ENCODE peak calls at places on chromosomes 11 and 22, in ten cellular contexts. J is pancreas, U is H1, F is esophagus squamous epithelium, Z is colonic mucosa, C is adrenal gland, T is cardiac muscle cell, H is mesenchymal stem cell, E is GM12878, X is tibial nerve. R is an unnamed sample. For H3K27me3, the result is how much of the 10 kb centered on the place peaks cover.

GRCh38 chr11:57379732-57380131 is 1.2 kb downstream of the PRG3 start:
- DNase-seq in J (no peak), U (peak), F (no peak), Z (no peak), C (peak), T (peak), H (peak), E (no peak), X (no peak), R (peak)

GRCh38 chr11:96342131-96342970 is 644 bp downstream of the MAML2 start:
- DNase-seq in J (no peak), U (no peak), F (no peak), Z (no peak), C (no peak), T (no peak), H (no peak), E (no peak), X (no peak), R (no peak)

GRCh38 chr11:2576116-2576515 is 123.7 kb downstream of the KCNQ1OT1 start:
- DNase-seq in J (no peak), U (no peak), F (no peak), Z (no peak), C (peak), T (no peak), H (no peak), E (no peak), X (peak), R (peak)

GRCh38 chr11:27392715-27393114 is 29.7 kb upstream of the CCDC34 start:
- DNase-seq in J (no peak), U (no peak), F (no peak), Z (no peak), C (peak), T (peak), H (peak), E (no peak), X (no peak), R (no peak)

GRCh38 chr11:124943731-124944130 is 7.9 kb upstream of the HEPACAM start:
- DNase-seq in J (no peak), U (no peak), F (no peak), Z (no peak), C (no peak), T (no peak), H (no peak), E (no peak), X (no peak), R (no peak)

GRCh38 chr11:89436071-89436470 is 55.1 kb downstream of the NOX4 start:
- DNase-seq in J (no peak), U (no peak), F (no peak), Z (no peak), C (no peak), T (peak), H (peak), E (no peak), X (no peak), R (peak)

GRCh38 chr11:134589155-134589554 is 177.1 kb upstream of the B3GAT1 start:
- DNase-seq in J (no peak), U (peak), F (no peak), Z (no peak), C (no peak), T (no peak), H (no peak), E (no peak), X (no peak), R (no peak)

GRCh38 chr11:232783-233565 is 3.2 kb downstream of the SIRT3 start:
- DNase-seq in J (peak), U (no peak), F (no peak), Z (no peak), C (no peak), T (no peak), H (no peak), E (no peak), X (no peak), R (peak)

GRCh38 chr11:123430736-123431356 is 777 bp downstream of the GRAMD1B start:
- DNase-seq in J (peak), U (peak), F (no peak), Z (peak), C (peak), T (peak), H (peak), E (no peak), X (peak), R (peak)

GRCh38 chr11:76592961-76593360 is 77.6 kb downstream of the LRRC32 start:
- DNase-seq in J (no peak), U (no peak), F (no peak), Z (peak), C (no peak), T (no peak), H (no peak), E (no peak), X (no peak), R (no peak)

GRCh38 chr11:120937501-120937900 is 86.4 kb upstream of the TBCEL start:
- DNase-seq in J (no peak), U (no peak), F (no peak), Z (no peak), C (no peak), T (no peak), H (no peak), E (no peak), X (no peak), R (no peak)

GRCh38 chr11:132072880-132073213 is 702.4 kb downstream of the NTM start:
- DNase-seq in J (no peak), U (no peak), F (no peak), Z (no peak), C (no peak), T (no peak), H (peak), E (no peak), X (no peak), R (no peak)

GRCh38 chr22:22673099-22673498 is 28.7 kb downstream of the GGTLC2 start:
- DNase-seq in J (peak), U (no peak), F (no peak), Z (no peak), C (no peak), T (no peak), H (no peak), E (no peak), X (no peak), R (no peak)

GRCh38 chr11:117016246-117016645 is 82.0 kb downstream of the SIK3 start:
- DNase-seq in J (no peak), U (no peak), F (no peak), Z (no peak), C (no peak), T (no peak), H (no peak), E (no peak), X (no peak), R (no peak)

GRCh38 chr11:44727373-44728084 is 767 bp downstream of the TSPAN18 start:
- DNase-seq in J (peak), U (peak), F (no peak), Z (peak), C (peak), T (peak), H (peak), E (no peak), X (peak), R (peak)

GRCh38 chr11:11263238-11264030 is 89.6 kb downstream of the CSNK2A3 start:
- DNase-seq in J (no peak), U (no peak), F (no peak), Z (no peak), C (no peak), T (no peak), H (peak), E (no peak), X (no peak), R (peak)

GRCh38 chr11:77966338-77966737 is 28.1 kb downstream of the INTS4 start:
- DNase-seq in J (no peak), U (no peak), F (no peak), Z (no peak), C (no peak), T (no peak), H (no peak), E (no peak), X (no peak), R (no peak)

GRCh38 chr22:43435851-43436535 is 24.2 kb downstream of the MPPED1 start:
- DNase-seq in J (peak), U (no peak), F (no peak), Z (no peak), C (no peak), T (no peak), H (no peak), E (no peak), X (no peak), R (no peak)
- H3K27me3 ChIP-seq in J (under half), U (under half), F (under half), Z (under half), C (under half), T (under half), H (under half), E (under half), X (under half), R (under half)

DNA sequence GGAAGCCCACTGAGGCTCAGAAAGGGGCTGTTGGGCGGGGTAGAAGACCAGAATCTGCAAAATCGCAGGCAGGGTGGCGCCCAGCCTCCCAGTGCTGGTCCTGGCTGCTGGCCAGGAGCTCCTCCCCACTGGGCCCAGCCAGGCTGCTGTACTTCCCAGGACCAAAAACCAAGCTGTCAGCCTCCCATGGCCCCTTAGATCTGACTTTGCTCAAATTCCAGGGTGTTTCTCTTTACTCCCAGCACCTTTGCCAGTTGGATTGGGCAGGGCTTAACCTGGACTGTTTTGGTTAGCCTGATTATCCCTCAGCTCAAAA is 44.2 kb upstream of the WEE1 start:
- DNase-seq in J (peak), U (no peak), F (no peak), Z (peak), C (peak), T (peak), H (no peak), E (no peak), X (no peak), R (peak)
- H3K27ac ChIP-seq in J (no peak), U (no peak), F (peak), Z (peak), C (peak), T (peak), H (no peak), E (no peak), X (peak), R (no peak)

GRCh38 chr22:25741692-25742626 is at the start of gene MYO18B:
- DNase-seq in J (peak), U (no peak), F (no peak), Z (no peak), C (no peak), T (peak), H (no peak), E (no peak), X (no peak), R (no peak)
- H3K4me3 ChIP-seq in J (no peak), U (no peak), F (peak), Z (no peak), C (no peak), T (peak), H (no peak), E (no peak), X (no peak), R (no peak)

GRCh38 chr11:75161506-75161905 is 10.6 kb downstream of the SLCO2B1 start:
- DNase-seq in J (no peak), U (no peak), F (no peak), Z (no peak), C (no peak), T (no peak), H (no peak), E (no peak), X (no peak), R (no peak)
- H3K27me3 ChIP-seq in J (under half), U (under half), F (under half), Z (under half), C (under half), T (under half), H (under half), E (under half), X (under half), R (under half)

GRCh38 chr11:46254135-46254491 is 23.3 kb upstream of the CREB3L1 start:
- DNase-seq in J (no peak), U (no peak), F (no peak), Z (peak), C (no peak), T (no peak), H (no peak), E (no peak), X (no peak), R (no peak)
- H3K27ac ChIP-seq in J (no peak), U (no peak), F (no peak), Z (peak), C (no peak), T (no peak), H (no peak), E (no peak), X (no peak), R (no peak)

GRCh38 chr22:48098936-48099245 is 1336.4 kb downstream of the TBC1D22A start:
- DNase-seq in J (no peak), U (no peak), F (no peak), Z (no peak), C (no peak), T (no peak), H (no peak), E (no peak), X (no peak), R (peak)
- H3K4me3 ChIP-seq in J (no peak), U (no peak), F (no peak), Z (no peak), C (no peak), T (no peak), H (no peak), E (peak), X (no peak), R (no peak)

GRCh38 chr22:36817429-36817783 is 571 bp upstream of the PVALB start:
- DNase-seq in J (no peak), U (no peak), F (no peak), Z (no peak), C (no peak), T (no peak), H (no peak), E (no peak), X (no peak), R (peak)
- H3K27me3 ChIP-seq in J (under half), U (half or more), F (under half), Z (under half), C (under half), T (half or more), H (half or more), E (under half), X (half or more), R (half or more)

GRCh38 chr22:26570126-26570525 is 19.8 kb downstream of the TPST2 start:
- DNase-seq in J (no peak), U (no peak), F (no peak), Z (peak), C (no peak), T (no peak), H (no peak), E (no peak), X (no peak), R (no peak)
- H3K27ac ChIP-seq in J (no peak), U (peak), F (no peak), Z (no peak), C (no peak), T (no peak), H (no peak), E (no peak), X (no peak), R (no peak)

GRCh38 chr22:32204211-32204855 is 540 bp downstream of the RFPL2 start:
- DNase-seq in J (no peak), U (peak), F (no peak), Z (no peak), C (no peak), T (peak), H (no peak), E (no peak), X (no peak), R (peak)

GRCh38 chr22:32202539-32203180 is 2.2 kb downstream of the RFPL2 start:
- DNase-seq in J (no peak), U (peak), F (no peak), Z (peak), C (peak), T (peak), H (peak), E (no peak), X (no peak), R (peak)

GRCh38 chr22:32200752-32201151 is 4.1 kb downstream of the RFPL2 start:
- DNase-seq in J (no peak), U (no peak), F (no peak), Z (no peak), C (no peak), T (no peak), H (no peak), E (no peak), X (no peak), R (no peak)

GRCh38 chr22:32203181-32204105 is 1.4 kb downstream of the RFPL2 start:
- DNase-seq in J (no peak), U (peak), F (no peak), Z (no peak), C (no peak), T (no peak), H (no peak), E (no peak), X (no peak), R (peak)

DNA sequence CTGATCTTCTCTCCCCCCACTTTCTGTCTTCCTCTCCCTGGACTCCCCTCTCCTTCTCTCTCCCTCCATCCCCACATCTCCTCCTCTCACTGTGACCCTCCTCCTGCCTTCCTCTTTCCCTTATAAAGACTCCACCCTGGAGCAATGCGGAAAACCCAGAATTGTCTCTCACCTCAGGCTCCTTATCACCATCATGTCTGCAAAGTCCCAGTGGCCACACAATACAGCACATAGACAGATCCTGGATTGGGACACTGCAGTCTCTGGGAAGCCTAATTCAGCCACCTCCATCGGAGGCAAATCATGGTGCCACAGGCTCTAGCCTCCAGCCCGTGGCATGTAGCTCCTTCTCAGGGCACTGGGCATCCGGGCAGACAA is 2.7 kb downstream of the RFPL2 start:
- DNase-seq in J (no peak), U (peak), F (no peak), Z (no peak), C (no peak), T (no peak), H (no peak), E (no peak), X (no peak), R (no peak)
- H3K4me3 ChIP-seq in J (no peak), U (no peak), F (no peak), Z (no peak), C (no peak), T (no peak), H (no peak), E (no peak), X (no peak), R (peak)

DNA sequence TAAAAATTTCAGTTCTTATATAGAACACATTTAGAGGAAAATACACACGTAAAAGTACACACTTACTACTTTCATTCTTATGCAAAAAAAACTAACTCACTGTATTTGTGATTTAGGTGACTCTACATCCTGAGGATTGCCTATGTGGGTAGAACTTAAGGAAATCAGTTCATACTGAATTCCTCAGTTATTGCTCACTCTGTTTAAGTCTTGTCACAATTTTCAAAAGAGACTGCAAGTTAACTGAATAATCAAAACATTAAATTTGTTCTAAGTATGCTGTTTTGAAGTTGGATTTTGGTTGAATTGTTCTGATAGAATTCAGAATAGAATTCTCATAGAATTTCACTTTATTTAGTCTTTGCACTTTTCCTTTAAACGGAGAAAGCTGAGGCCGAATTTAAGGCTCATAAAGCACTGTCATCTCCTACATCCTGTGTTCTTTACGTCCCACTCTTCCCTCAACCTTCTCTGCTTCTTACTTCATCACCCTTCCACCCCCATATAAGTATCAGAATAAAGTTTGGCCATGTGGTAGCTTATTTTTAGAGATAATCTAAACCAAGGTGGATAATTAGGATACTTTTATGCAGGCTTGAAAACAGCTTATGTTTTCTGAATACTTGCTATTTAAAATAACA is 59.8 kb downstream of the APOL5 start:
- DNase-seq in J (no peak), U (no peak), F (no peak), Z (no peak), C (no peak), T (no peak), H (peak), E (no peak), X (no peak), R (no peak)
- H3K27me3 ChIP-seq in J (under half), U (under half), F (under half), Z (under half), C (under half), T (under half), H (under half), E (under half), X (under half), R (under half)

R was measured in endodermal cell.